ENCODE peak calls at places on chromosome 14, in nine cellular contexts. J, B, U, T, Y, O, F, I and D are unnamed samples. For H3K4me1, the result is how much of the 10 kb centered on the place peaks cover.

GRCh38 chr14:99559286-99559990 is 44.6 kb downstream of the CCDC85C start:
- DNase-seq in J (no peak), B (no peak), U (no peak), T (no peak), Y (no peak), O (no peak), F (no peak), I (no peak), D (no peak)

GRCh38 chr14:75277796-75278421 is 719 bp upstream of the FOS start:
- DNase-seq in J (no peak), B (no peak), U (no peak), T (no peak), Y (no peak), O (no peak), F (no peak), I (no peak), D (peak)

GRCh38 chr14:84273181-84273580 is 1256.8 kb upstream of the FLRT2 start:
- DNase-seq in J (no peak), B (no peak), U (no peak), T (no peak), Y (no peak), O (no peak), F (no peak), I (no peak), D (no peak)

GRCh38 chr14:56666716-56667115 is 87.1 kb downstream of the TMEM260 start:
- DNase-seq in J (no peak), B (no peak), U (peak), T (no peak), Y (no peak), O (no peak), F (no peak), I (peak), D (peak)

GRCh38 chr14:105093426-105094192 is 28.4 kb upstream of the GPR132 start:
- DNase-seq in J (peak), B (peak), U (peak), T (peak), Y (peak), O (peak), F (peak), I (peak), D (peak)

GRCh38 chr14:98994571-98994970 is 277.4 kb downstream of the BCL11B start:
- DNase-seq in J (no peak), B (no peak), U (no peak), T (no peak), Y (no peak), O (no peak), F (no peak), I (no peak), D (no peak)

GRCh38 chr14:74510955-74511354 is 17.4 kb downstream of the ISCA2 start:
- DNase-seq in J (no peak), B (no peak), U (no peak), T (peak), Y (no peak), O (no peak), F (no peak), I (peak), D (peak)

GRCh38 chr14:81169711-81170103 is 51.1 kb downstream of the GTF2A1 start:
- DNase-seq in J (peak), B (no peak), U (no peak), T (peak), Y (peak), O (peak), F (no peak), I (peak), D (peak)

GRCh38 chr14:33475623-33476022 is 475.3 kb downstream of the EGLN3 start:
- DNase-seq in J (peak), B (no peak), U (peak), T (peak), Y (peak), O (no peak), F (peak), I (peak), D (peak)

GRCh38 chr14:93045965-93046695 is 69.6 kb downstream of the ITPK1 start:
- DNase-seq in J (no peak), B (no peak), U (peak), T (no peak), Y (no peak), O (no peak), F (no peak), I (peak), D (no peak)

DNA sequence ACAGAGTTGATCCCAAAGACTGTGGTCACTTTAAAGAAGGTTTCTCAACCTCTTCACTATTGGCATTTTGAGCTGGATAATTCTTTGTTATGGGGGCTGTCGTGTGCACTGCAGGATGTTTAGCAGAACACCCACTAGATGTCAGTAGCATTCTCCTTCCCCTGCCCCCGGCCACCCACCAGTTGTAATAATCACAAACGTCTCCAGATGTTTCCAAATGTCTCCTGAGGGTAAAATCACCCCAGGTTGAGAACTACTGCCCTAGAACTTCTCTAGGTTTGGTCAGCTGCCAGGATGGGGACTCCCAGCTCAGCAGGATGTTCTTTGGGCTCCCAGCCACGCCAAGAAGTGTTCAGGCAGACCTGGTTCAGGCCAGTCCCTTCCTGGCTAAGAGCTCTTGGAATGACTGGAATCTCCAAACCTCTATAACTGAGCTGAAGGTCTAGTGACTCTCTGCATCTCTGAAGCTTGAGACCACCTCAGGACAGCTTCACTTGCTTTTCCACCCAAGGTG is 12.5 kb upstream of the AJUBA start:
- DNase-seq in J (no peak), B (peak), U (peak), T (peak), Y (no peak), O (no peak), F (no peak), I (peak), D (no peak)
- H3K4me1 ChIP-seq in J (under half), B (under half), U (under half), T (under half), Y (under half), O (under half), F (under half), I (under half), D (under half)

GRCh38 chr14:87990687-87991086 is 2.3 kb downstream of the GALC start:
- DNase-seq in J (no peak), B (no peak), U (no peak), T (no peak), Y (no peak), O (no peak), F (no peak), I (peak), D (no peak)
- H3K4me1 ChIP-seq in J (under half), B (under half), U (under half), T (under half), Y (under half), O (under half), F (under half), I (under half), D (under half)

GRCh38 chr14:61589691-61590521 is 105.4 kb upstream of the HIF1A start:
- DNase-seq in J (no peak), B (no peak), U (no peak), T (no peak), Y (no peak), O (no peak), F (no peak), I (no peak), D (no peak)

GRCh38 chr14:61585598-61586538 is 109.4 kb upstream of the HIF1A start:
- DNase-seq in J (peak), B (no peak), U (no peak), T (no peak), Y (peak), O (peak), F (no peak), I (peak), D (no peak)

GRCh38 chr14:61588419-61588901 is 106.9 kb upstream of the HIF1A start:
- DNase-seq in J (no peak), B (no peak), U (no peak), T (no peak), Y (no peak), O (no peak), F (no peak), I (peak), D (no peak)

GRCh38 chr14:61586539-61587396 is 108.5 kb upstream of the HIF1A start:
- DNase-seq in J (no peak), B (no peak), U (no peak), T (no peak), Y (no peak), O (no peak), F (no peak), I (peak), D (no peak)

DNA sequence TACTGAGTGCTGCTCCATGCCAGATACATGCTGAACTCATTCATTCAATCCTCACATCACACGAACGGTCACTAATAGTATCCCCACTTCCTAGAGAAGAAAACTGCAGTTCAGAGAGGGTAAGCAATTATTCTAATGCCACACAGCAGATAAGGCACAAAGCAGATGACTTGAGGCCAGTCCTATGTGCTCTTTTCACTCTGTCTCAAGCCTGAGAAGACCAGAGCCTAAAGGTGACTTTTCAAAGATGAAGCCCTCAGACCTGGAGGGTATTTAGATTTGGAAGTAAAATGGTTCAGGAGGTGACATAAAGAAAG is 108.0 kb upstream of the HIF1A start:
- DNase-seq in J (no peak), B (no peak), U (no peak), T (no peak), Y (no peak), O (no peak), F (no peak), I (no peak), D (no peak)
- H3K4me1 ChIP-seq in J (half or more), B (under half), U (under half), T (under half), Y (under half), O (under half), F (under half), I (half or more), D (under half)

GRCh38 chr14:85439696-85440328 is 90.1 kb upstream of the FLRT2 start:
- DNase-seq in J (no peak), B (no peak), U (no peak), T (no peak), Y (no peak), O (no peak), F (no peak), I (peak), D (peak)
- H3K4me1 ChIP-seq in J (under half), B (under half), U (under half), T (under half), Y (under half), O (under half), F (under half), I (under half), D (half or more)

GRCh38 chr14:91996951-91997371 is 42.9 kb downstream of the TRIP11 start:
- DNase-seq in J (no peak), B (no peak), U (no peak), T (no peak), Y (no peak), O (no peak), F (peak), I (peak), D (peak)

GRCh38 chr14:92004062-92004461 is 35.8 kb downstream of the TRIP11 start:
- DNase-seq in J (no peak), B (no peak), U (no peak), T (no peak), Y (no peak), O (no peak), F (no peak), I (no peak), D (peak)

GRCh38 chr14:91997492-91997891 is 42.4 kb downstream of the TRIP11 start:
- DNase-seq in J (no peak), B (no peak), U (no peak), T (no peak), Y (no peak), O (no peak), F (no peak), I (peak), D (no peak)

DNA sequence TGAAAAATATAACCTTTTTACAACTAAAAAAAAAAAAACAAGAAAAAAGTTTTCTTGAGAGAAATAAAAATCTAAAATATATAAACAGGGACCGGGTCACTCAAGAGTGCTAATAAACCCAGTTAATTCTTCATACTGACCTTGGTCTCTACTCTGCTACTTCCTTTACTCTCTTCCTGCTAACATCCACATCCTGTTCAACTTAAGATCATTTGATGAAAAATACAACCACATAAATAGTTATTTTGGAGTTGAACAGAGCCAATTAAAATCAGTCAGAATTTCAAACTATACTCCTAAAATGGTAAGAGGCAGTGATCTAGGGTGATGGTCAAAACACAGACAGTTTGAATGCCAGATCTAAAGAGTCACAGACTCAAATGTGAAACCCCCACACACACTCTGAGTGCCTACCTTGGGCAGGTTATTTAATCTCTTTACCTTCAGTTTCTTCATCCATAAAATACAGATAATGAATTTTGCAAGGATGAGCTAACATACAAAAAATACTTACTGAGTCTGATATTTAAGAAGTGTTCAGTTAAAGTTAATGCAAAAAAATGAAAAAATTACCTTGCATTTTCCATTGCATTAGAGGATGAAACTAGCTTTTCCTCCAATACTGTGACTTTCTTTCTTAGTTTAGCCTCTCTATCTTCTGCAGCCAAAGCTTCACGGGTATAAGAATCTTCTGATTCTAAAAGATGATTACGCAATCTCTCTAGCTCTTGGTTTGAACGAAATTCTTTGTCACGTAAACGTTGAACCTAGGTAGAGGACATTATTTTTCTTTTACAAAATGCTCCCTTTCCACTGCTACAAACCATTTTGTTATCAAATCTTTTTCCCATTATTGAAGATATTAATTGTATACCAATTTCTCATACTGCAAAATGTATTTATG is 40.9 kb downstream of the TRIP11 start:
- DNase-seq in J (no peak), B (no peak), U (no peak), T (no peak), Y (no peak), O (no peak), F (no peak), I (no peak), D (no peak)
- H3K4me1 ChIP-seq in J (under half), B (under half), U (under half), T (under half), Y (under half), O (under half), F (under half), I (under half), D (under half)

DNA sequence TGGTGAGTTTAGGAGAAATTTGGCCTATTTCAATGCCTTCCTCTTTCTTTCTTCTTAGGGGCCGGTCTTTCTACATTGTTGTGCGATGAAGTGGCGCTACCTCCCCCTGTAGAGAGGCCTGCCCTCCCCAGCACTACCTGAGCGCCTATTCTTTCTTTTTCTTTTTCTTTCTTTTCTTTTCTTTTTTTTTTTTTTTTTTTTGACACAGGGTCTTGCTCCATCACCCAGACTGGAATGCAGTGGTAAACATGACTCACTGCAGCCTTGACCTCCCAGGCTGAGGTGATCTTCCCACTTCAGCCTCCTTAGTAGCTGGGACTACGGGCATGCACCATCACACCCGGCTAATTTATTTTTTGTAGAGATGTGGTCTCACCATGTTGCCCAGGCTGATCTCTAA is 136.1 kb upstream of the MAX start:
- DNase-seq in J (peak), B (no peak), U (peak), T (no peak), Y (no peak), O (no peak), F (no peak), I (peak), D (peak)
- H3K4me1 ChIP-seq in J (under half), B (under half), U (under half), T (under half), Y (under half), O (under half), F (under half), I (under half), D (under half)

GRCh38 chr14:72024043-72024407 is 91.8 kb downstream of the RGS6 start:
- DNase-seq in J (peak), B (peak), U (peak), T (peak), Y (peak), O (no peak), F (peak), I (peak), D (peak)
- H3K4me1 ChIP-seq in J (under half), B (under half), U (under half), T (under half), Y (under half), O (under half), F (under half), I (under half), D (under half)

GRCh38 chr14:76956253-76957090 is 72.0 kb downstream of the IRF2BPL start:
- DNase-seq in J (peak), B (peak), U (peak), T (peak), Y (peak), O (peak), F (peak), I (peak), D (peak)
- H3K4me1 ChIP-seq in J (half or more), B (half or more), U (half or more), T (under half), Y (under half), O (under half), F (under half), I (half or more), D (under half)

GRCh38 chr14:51544426-51544825 is 107.3 kb upstream of the FRMD6 start:
- DNase-seq in J (no peak), B (no peak), U (no peak), T (no peak), Y (no peak), O (no peak), F (no peak), I (no peak), D (no peak)
- H3K4me1 ChIP-seq in J (under half), B (under half), U (under half), T (under half), Y (under half), O (under half), F (under half), I (under half), D (half or more)

DNA sequence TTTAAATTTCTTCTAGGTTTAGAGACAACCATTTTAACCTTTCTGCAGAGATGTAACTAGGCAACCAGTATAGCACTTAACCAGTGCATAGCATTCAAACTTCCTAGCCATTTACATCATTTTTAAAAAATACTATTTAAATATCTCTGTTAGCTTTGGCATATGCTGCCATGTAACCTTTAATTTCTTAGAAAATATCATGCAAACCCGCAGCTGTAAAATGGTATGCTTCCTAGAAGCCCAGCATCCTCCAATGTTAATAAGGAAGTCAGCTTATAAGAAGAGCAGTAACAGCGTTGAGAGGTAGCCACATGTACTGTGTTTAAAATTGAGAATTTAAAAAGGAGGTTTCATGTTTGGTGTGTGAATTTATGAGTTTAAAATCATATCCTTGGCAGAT is 22.8 kb downstream of the GNG2 start:
- DNase-seq in J (no peak), B (no peak), U (no peak), T (no peak), Y (no peak), O (no peak), F (no peak), I (no peak), D (no peak)
- H3K4me1 ChIP-seq in J (under half), B (under half), U (under half), T (under half), Y (under half), O (under half), F (under half), I (under half), D (under half)